ENCODE peak calls at places on chromosomes 13 and 19, in five cellular contexts. O is Panc1, K is keratinocyte, B is uterus, R is right lobe of liver. Y is an unnamed sample.

GRCh38 chr19:7395360-7395781 is 46.6 kb downstream of the ARHGEF18 start:
- DNase-seq in O (no peak), K (no peak), B (no peak), R (no peak), Y (no peak)

GRCh38 chr13:109058071-109058470 is 428.7 kb downstream of the MYO16 start:
- DNase-seq in O (no peak), K (no peak), B (no peak), R (no peak), Y (no peak)

GRCh38 chr13:41496420-41497234 is 39.3 kb downstream of the RGCC start:
- DNase-seq in O (no peak), K (no peak), B (no peak), R (no peak), Y (no peak)

GRCh38 chr19:35742121-35742724 is at the start of gene IGFLR1:
- DNase-seq in O (no peak), K (no peak), B (no peak), R (no peak), Y (no peak)

GRCh38 chr13:100533588-100534041 is 55.0 kb downstream of the GGACT start:
- DNase-seq in O (no peak), K (no peak), B (no peak), R (peak; percentile 91), Y (peak; percentile 81)

GRCh38 chr13:36981156-36981743 is 17.9 kb downstream of the ALG5 start:
- DNase-seq in O (no peak), K (no peak), B (no peak), R (no peak), Y (no peak)

GRCh38 chr19:38266981-38267597 is 2.7 kb downstream of the SPINT2 start:
- DNase-seq in O (no peak), K (no peak), B (no peak), R (no peak), Y (no peak)

GRCh38 chr13:68056816-68057710 is 826.9 kb upstream of the PCDH9 start:
- DNase-seq in O (peak; percentile 39), K (no peak), B (no peak), R (peak; percentile 62), Y (peak; percentile 13)

GRCh38 chr19:18440421-18440877 is 2.5 kb upstream of the ISYNA1 start:
- DNase-seq in O (no peak), K (no peak), B (no peak), R (no peak), Y (no peak)

GRCh38 chr19:42290136-42290522 is 11.8 kb upstream of the PRR19 start:
- DNase-seq in O (no peak), K (no peak), B (no peak), R (peak; percentile 47), Y (no peak)

GRCh38 chr13:80382576-80382975 is 41.6 kb upstream of the SPRY2 start:
- DNase-seq in O (no peak), K (no peak), B (no peak), R (no peak), Y (no peak)

GRCh38 chr13:25701304-25701703 is 329.5 kb downstream of the ATP8A2 start:
- DNase-seq in O (no peak), K (no peak), B (no peak), R (no peak), Y (no peak)

GRCh38 chr19:4172861-4173473 is 9.4 kb downstream of the SIRT6 start:
- DNase-seq in O (no peak), K (no peak), B (no peak), R (peak; percentile 80), Y (peak; percentile 56)

GRCh38 chr13:99151516-99151915 is 49.1 kb upstream of the UBAC2 start:
- DNase-seq in O (no peak), K (peak; percentile 77), B (no peak), R (no peak), Y (no peak)

GRCh38 chr19:31342926-31343325 is 6.3 kb downstream of the TSHZ3 start:
- DNase-seq in O (no peak), K (no peak), B (no peak), R (no peak), Y (no peak)
- TF ChIP-seq CTCF in O (no peak), K (no peak), B (no peak), R (no peak), Y (no peak)

GRCh38 chr19:27691991-27692390 is 1521.0 kb downstream of the UQCRFS1 start:
- DNase-seq in O (no peak), K (no peak), B (no peak), R (no peak), Y (no peak)

GRCh38 chr19:27694361-27695055 is 1518.4 kb downstream of the UQCRFS1 start:
- DNase-seq in O (no peak), K (no peak), B (no peak), R (no peak), Y (no peak)

GRCh38 chr19:27684293-27684692 is 1528.7 kb downstream of the UQCRFS1 start:
- DNase-seq in O (no peak), K (no peak), B (no peak), R (no peak), Y (no peak)

DNA sequence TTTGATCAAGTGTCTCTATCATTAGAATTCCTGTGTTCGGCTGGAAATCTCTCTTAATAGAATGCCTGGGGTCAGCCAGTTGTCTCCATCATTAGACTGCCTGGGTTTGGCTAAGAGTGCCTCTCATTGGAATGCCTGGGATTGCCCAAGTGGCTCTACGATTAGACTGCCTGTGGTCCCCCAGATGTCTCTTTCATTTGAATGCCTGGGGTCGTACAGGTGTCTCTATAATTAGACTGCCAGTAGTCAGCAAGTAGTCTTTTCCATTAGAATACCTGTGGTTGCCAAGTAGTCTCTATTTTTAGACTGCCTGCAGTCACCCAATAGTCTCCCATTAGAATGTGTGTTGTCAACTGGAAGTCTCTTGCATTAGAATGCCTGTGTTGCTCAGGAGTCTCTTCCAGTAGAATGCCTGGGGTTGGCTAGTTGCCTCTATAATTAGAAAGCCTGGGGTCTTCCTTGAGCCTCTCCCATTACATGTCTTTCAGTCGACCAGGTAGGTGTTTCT is 1523.2 kb downstream of the UQCRFS1 start:
- DNase-seq in O (no peak), K (no peak), B (no peak), R (no peak), Y (no peak)
- H3K9me3 ChIP-seq in O (peaks cover 4% of the 10 kb centered on the region), K (no peaks in the 10 kb centered on the region), B (no peaks in the 10 kb centered on the region), R (no peaks in the 10 kb centered on the region), Y (no peaks in the 10 kb centered on the region)

DNA sequence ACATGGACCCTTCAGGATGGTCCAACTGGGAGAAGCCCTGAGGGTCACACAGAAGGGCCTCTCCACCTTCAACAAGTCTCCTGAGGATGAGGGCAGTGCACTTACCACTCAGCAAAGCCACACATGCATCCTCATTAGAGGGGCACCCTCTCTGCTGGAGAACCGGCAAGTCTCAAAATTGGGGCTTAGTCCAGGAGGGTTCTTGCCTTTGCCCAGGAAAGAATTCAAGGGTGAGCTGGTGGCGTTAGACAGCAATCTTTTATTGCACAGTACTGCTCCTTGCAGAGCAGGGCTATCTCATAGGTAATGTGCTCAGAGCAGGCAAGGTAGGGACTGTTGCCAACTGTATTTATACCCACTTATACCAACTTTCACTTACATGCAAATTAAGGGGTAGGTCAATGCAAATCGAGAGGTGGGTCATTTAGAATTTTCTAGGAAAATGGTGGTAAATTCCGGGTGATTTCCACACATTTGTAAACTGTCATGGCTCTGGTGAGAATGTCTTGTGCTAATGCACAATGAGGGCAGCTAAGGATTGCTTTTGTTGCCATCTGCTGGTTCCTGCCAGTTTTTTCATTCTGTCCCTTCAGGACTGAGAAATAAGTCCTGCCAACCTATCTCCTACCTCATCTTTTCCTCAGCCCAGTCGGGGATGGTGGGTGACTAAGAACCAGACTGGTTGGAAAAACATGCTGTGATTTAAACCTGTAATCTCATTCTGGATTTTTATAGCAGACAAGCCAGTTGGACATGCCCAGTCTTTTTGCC is 27.8 kb upstream of the IGSF23 start:
- DNase-seq in O (no peak), K (no peak), B (no peak), R (no peak), Y (no peak)
- TF ChIP-seq CTCF in O (peak; percentile 45), K (peak; percentile 58), B (no peak), R (peak; percentile 32), Y (no peak)

GRCh38 chr19:37243206-37243632 is 25.2 kb downstream of the ZNF383 start:
- DNase-seq in O (no peak), K (no peak), B (no peak), R (no peak), Y (no peak)
- H3K9me3 ChIP-seq in O (peaks cover 78% of the 10 kb centered on the region), K (peaks cover 36% of the 10 kb centered on the region), B (peaks cover 3% of the 10 kb centered on the region), R (peaks cover 66% of the 10 kb centered on the region), Y (peaks cover 23% of the 10 kb centered on the region)

DNA sequence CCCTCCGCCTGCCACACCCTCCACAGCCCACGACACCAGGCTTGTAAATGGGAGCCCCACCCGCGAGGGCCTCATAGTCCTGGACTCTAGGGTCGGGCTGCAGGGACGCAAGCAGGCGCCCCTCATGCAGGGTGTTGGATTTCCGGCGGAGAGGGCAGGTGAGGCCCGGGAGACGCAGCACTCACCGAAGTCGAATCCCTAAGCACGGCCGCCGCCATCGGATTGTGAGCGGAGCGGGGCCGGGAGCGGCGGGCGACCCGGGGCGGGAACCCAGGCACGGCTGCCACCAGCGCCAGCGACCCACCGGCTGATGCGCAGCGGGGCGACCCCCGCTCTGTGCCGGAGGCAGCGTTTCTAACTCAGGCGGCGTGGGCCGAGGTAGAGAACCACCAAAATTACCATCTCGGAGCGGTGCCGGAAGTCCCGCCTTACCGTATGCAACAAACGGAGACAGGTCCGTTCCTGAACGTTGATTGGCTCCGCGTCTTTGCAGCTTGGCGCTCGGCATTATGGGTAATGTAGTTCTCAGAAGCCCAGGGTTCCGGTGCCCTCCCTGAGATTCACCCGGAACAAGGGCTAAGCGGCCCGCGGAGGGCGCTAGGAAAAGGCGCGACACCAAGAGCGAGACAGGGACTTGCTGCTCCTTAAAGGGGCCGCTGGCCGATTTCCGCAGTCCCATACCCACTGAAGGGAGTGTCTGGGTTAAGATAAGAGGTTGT is at the start of gene ZNF416:
- DNase-seq in O (peak; percentile 99), K (peak; percentile 88), B (peak; percentile 97), R (peak; percentile 98), Y (peak; percentile 95)
- TF ChIP-seq CTCF in O (no peak), K (peak; percentile 47), B (no peak), R (peak; percentile 19), Y (no peak)

GRCh38 chr19:9456018-9456689 is 20.8 kb upstream of the ZNF266 start:
- DNase-seq in O (no peak), K (no peak), B (no peak), R (no peak), Y (no peak)

GRCh38 chr19:9453953-9454352 is 18.6 kb upstream of the ZNF266 start:
- DNase-seq in O (no peak), K (no peak), B (no peak), R (no peak), Y (no peak)
- H3K9me3 ChIP-seq in O (peaks cover 4% of the 10 kb centered on the region), K (peaks cover 2% of the 10 kb centered on the region), B (no peaks in the 10 kb centered on the region), R (no peaks in the 10 kb centered on the region), Y (no peaks in the 10 kb centered on the region)